ENCODE peak calls at places on chromosomes 7 and 10, in five cellular contexts. F, O, W, V and D are unnamed samples.

GRCh38 chr7:8176370-8177081 is 85.4 kb downstream of the ICA1 start:
- DNase-seq in F (no peak), O (no peak), W (peak), V (peak), D (peak)

GRCh38 chr10:105189464-105189800 is 548.3 kb downstream of the SORCS3 start:
- DNase-seq in F (no peak), O (no peak), W (no peak), V (no peak), D (no peak)

GRCh38 chr7:38830826-38831225 is 78.2 kb downstream of the VPS41 start:
- DNase-seq in F (no peak), O (no peak), W (no peak), V (no peak), D (no peak)

GRCh38 chr7:70044064-70044463 is 445.8 kb downstream of the AUTS2 start:
- DNase-seq in F (peak), O (no peak), W (peak), V (no peak), D (no peak)

GRCh38 chr7:444606-445005 is 75.0 kb downstream of the PDGFA start:
- DNase-seq in F (no peak), O (no peak), W (no peak), V (no peak), D (no peak)

GRCh38 chr7:82559203-82559805 is 115.7 kb upstream of the CACNA2D1 start:
- DNase-seq in F (peak), O (no peak), W (peak), V (no peak), D (no peak)

GRCh38 chr10:88110355-88110754 is 246.9 kb downstream of the PTEN start:
- DNase-seq in F (no peak), O (peak), W (no peak), V (no peak), D (no peak)

GRCh38 chr7:116530107-116530820 is 5.4 kb downstream of the CAV1 start:
- DNase-seq in F (no peak), O (no peak), W (no peak), V (no peak), D (no peak)

GRCh38 chr10:125238682-125239081 is 78.3 kb upstream of the CTBP2 start:
- DNase-seq in F (peak), O (no peak), W (no peak), V (no peak), D (no peak)

GRCh38 chr7:27146491-27147210 is 923 bp downstream of the HOXA6 start:
- DNase-seq in F (peak), O (no peak), W (peak), V (no peak), D (peak)

GRCh38 chr7:119761776-119762175 is 511.2 kb upstream of the KCND2 start:
- DNase-seq in F (no peak), O (no peak), W (no peak), V (no peak), D (no peak)

GRCh38 chr7:143384741-143385631 is 3.8 kb downstream of the ZYX start:
- DNase-seq in F (no peak), O (no peak), W (no peak), V (peak), D (no peak)

GRCh38 chr10:33006342-33006887 is 48.4 kb upstream of the ITGB1 start:
- DNase-seq in F (no peak), O (no peak), W (no peak), V (no peak), D (no peak)

GRCh38 chr10:89086801-89087513 is 96.4 kb downstream of the FAS start:
- DNase-seq in F (peak), O (no peak), W (peak), V (peak), D (peak)

GRCh38 chr7:94190599-94191061 is 186.5 kb upstream of the BET1 start:
- DNase-seq in F (no peak), O (peak), W (no peak), V (no peak), D (no peak)

GRCh38 chr7:135834262-135834661 is 85.6 kb upstream of the FAM180A start:
- DNase-seq in F (no peak), O (no peak), W (no peak), V (no peak), D (no peak)

GRCh38 chr7:152145853-152146466 is 120.5 kb downstream of the GALNT11 start:
- DNase-seq in F (peak), O (peak), W (peak), V (no peak), D (no peak)

GRCh38 chr7:138880881-138881577 is 83.0 kb upstream of the ATP6V0A4 start:
- DNase-seq in F (no peak), O (no peak), W (no peak), V (no peak), D (no peak)

DNA sequence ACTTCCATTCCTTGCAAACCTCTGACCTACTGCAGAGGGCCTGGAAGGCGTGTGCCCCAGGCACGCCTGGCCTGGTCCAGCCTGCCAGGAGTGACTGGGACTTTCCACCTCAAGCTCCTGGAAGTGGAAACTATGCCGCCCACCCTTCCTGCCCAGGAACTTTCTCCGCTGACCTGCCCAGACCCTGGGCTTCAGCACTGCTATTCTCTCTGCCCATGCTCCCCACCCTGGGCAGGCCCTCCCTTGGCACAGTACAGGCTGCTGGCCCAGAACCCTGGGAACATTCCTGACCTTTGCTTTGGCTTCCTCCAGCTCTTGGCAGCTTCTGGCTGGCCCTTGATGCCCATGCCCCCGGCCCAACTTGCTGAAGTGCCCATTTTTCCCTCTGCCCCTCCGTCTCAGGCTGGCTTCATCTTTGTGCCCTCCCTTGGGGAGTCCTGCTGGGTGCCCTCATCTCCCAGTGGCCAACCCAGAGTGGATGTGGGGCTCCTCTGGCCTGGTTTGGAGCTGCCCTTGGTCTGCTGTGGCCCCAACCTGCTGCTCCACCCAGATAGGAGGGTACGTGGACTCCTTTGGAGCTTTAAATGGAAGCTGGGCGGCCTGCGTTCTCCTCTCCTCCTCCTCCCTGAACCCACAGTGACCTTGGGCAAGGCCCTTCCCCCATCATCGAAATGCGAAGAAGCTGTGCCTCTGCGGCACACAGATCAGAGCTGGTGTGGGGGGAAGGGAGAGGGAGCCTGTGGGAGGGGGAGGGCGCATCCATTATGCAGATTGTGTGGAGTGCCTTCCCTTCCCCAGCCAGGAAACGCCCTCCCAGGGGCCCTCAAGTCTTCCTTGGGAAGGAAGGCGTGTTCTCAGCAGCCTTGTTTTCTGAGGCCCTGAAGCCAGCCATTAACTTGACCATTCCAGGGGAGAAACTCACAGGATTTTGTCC is 3.4 kb downstream of the MMRN2 start:
- DNase-seq in F (peak), O (no peak), W (no peak), V (no peak), D (peak)
- TF ChIP-seq POLR2AphosphoS5 in F (no peak), O (no peak), W (no peak), V (no peak), D (peak)

GRCh38 chr10:13971586-13972475 is 358.9 kb downstream of the FRMD4A start:
- DNase-seq in F (peak), O (no peak), W (no peak), V (no peak), D (no peak)
- H3K4me3 ChIP-seq in F (no peak), O (no peak), W (no peak), V (no peak), D (no peak)

GRCh38 chr10:26555719-26556368 is 117.7 kb downstream of the APBB1IP start:
- DNase-seq in F (no peak), O (no peak), W (peak), V (peak), D (no peak)

GRCh38 chr10:26554246-26554645 is 116.1 kb downstream of the APBB1IP start:
- DNase-seq in F (no peak), O (no peak), W (no peak), V (no peak), D (no peak)

GRCh38 chr10:26550774-26551526 is 112.8 kb downstream of the APBB1IP start:
- DNase-seq in F (peak), O (peak), W (no peak), V (no peak), D (no peak)
- TF ChIP-seq CTCF in F (peak), O (peak), W (no peak), V (no peak), D (no peak)

DNA sequence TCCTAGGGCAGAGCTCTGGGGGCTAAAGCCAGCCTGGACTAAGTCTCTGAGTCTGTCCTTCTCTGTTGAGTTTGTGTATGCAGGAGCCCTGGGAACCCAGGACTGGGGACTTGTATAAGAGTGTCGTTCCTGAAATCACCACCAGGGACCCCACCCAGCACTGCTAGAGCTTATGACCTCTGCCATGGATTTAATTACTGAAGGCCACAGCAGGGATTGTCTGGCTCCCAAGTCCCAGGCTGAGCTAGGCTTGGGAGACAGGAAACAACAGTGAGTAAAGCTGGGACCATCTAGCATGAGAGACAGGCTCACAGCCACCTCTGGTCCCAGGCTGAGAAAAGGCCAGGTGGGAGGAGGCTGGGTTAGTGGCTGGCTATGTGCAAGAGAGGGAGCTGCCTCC is 1.4 kb upstream of the TSPAN15 start:
- DNase-seq in F (peak), O (peak), W (peak), V (peak), D (peak)
- TF ChIP-seq POLR2AphosphoS5 in F (no peak), O (no peak), W (peak), V (no peak), D (no peak)

DNA sequence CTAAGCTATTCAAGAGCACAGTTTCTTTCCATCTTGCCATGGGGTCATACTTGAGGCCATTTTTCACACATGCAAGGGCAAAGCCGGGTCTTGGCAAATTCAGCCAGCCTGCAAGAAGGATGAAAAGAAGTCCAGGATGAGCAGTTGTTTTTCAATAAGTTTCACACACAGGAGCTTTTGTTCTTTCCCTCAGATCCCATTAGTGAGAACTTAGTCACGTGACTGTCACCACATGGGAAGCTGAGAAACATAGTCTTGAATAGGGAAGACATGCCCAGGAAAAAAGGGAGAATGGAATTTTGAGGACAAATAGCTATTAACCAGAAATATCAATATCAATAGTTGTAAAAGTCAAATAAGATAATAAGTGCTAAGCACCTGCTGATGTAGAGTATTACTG is 137.7 kb downstream of the AHR start:
- DNase-seq in F (no peak), O (no peak), W (no peak), V (no peak), D (no peak)
- H3K4me3 ChIP-seq in F (no peak), O (no peak), W (no peak), V (no peak), D (no peak)

GRCh38 chr10:92591550-92592140 is 1.3 kb upstream of the KIF11 start:
- DNase-seq in F (peak), O (peak), W (peak), V (peak), D (peak)

GRCh38 chr10:92593553-92594046 is 670 bp downstream of the KIF11 start:
- DNase-seq in F (no peak), O (no peak), W (no peak), V (no peak), D (no peak)

GRCh38 chr10:92592761-92593552 is at the start of gene KIF11:
- DNase-seq in F (peak), O (peak), W (peak), V (peak), D (peak)

GRCh38 chr10:92594194-92594593 is 1.3 kb downstream of the KIF11 start:
- DNase-seq in F (no peak), O (no peak), W (no peak), V (no peak), D (no peak)

DNA sequence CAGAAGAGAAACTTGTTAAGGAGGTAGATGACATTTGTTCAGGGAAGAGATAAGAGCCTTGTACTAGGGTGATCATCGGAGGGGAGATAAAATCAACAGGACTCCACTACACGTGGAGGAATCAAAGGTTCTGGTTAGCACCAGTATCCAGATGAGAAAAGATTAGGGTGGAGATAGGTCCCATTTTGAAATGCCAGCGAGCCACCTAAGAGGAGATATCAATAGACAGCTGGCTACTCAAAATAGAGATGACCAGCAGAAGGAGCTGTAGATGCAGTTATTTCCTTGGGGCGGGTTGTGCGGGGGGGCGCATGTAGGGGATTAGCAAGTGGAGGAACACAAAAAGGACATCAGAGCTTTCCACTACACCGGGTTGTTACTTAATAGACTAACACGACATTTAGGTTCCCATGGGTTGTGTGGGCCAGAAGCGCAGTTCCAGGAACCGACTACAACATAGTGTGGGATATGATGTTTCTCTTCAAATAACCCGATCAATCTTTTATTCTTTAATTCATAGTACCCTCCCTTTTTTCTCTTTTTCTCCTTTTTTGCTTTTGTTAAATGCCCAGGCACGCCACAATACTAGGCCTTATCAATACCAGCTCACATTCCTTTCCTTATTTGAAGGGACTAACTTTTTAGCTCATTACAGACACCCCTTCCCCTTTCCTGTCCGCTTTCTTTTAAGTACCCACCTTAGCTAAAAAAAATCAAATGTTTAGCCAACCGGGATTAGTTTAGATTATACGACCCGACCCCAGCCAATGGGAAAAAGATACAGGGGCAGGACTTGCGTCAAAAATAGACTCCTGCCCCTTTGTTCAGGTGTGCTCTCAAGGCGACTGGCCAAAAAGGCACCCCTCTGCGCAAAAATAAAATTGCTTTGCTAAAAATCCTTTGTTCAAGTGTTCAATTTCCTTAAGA is 2.0 kb upstream of the KIF11 start:
- DNase-seq in F (peak), O (peak), W (peak), V (peak), D (peak)
- TF ChIP-seq CTCF in F (peak), O (peak), W (peak), V (peak), D (peak)

GRCh38 chr10:114824396-114824795 is 2.8 kb downstream of the FHIP2A start:
- DNase-seq in F (no peak), O (no peak), W (no peak), V (no peak), D (no peak)

GRCh38 chr10:114821915-114822770 is 563 bp downstream of the FHIP2A start:
- DNase-seq in F (peak), O (no peak), W (peak), V (peak), D (peak)

GRCh38 chr10:114825513-114826253 is 4.1 kb downstream of the FHIP2A start:
- DNase-seq in F (no peak), O (no peak), W (no peak), V (no peak), D (no peak)

GRCh38 chr10:114821293-114821914 is at the start of gene FHIP2A:
- DNase-seq in F (peak), O (peak), W (peak), V (peak), D (peak)

DNA sequence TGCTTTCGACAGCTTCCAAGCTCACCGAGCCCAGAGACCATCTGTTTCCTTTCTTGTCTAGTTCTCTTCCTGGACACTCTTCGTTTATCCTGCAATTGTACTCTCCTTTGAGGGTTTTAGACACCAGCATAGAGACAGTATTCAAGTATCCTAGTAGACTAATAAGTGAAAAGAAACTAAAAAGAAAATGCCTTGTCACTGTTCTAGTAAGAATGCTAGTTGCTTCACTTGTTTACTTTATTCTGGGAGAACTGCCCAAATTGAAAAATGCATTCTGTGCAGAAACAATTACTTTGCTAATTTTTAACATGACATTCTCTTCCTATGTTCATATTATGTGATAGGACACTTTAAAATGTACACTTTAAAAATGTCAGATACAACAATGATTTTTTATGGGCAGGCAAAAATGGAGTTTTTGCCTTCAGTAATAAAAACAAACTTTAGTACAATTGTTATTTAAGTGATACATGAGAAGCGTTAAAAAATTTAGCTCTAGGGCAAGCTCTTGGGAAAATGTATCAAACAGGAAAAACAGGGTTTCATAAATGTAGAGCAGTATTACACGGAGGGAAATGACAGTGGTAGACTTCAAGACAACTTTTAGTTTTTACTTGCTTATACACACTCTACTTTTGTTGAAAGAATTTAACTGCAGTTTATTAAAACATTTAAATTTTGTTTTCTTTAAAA is 1.3 kb downstream of the FHIP2A start:
- DNase-seq in F (no peak), O (no peak), W (no peak), V (no peak), D (no peak)
- TF ChIP-seq POLR2AphosphoS5 in F (no peak), O (no peak), W (peak), V (no peak), D (no peak)

DNA sequence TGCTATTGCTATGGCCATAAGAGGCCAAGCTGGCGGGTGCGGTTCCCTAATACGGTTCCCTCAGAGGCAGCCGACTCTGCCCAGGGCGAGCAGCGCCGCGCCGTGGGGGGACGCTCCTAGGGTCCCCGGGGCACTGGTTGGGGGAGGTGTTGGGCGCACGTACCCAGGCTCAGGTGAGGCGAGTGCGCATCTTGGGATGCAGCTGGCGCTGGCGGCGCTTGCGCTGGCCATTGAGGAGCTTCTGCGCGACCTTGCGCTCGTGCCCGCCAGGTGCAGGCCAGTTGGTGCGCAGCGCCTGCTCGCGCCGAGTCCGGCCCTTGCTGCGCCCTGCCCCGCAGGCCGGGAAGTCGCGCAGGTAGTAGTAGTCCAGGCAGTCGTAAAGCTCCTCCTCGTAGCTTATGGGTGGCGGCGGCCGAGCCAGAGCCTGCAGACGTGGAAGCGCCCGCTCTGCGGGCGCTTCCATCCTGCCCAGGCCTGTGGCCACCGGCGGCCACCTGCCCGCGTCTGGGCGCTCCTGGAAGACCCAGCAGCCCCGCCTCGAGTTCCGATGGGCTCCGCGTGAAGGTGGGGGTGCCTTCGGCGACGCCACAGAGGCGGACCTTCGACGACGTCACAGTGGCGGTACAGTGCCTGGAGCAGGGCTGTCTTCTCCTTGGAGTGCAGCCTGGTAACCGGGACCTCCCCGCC is at the start of gene NUPR2:
- DNase-seq in F (no peak), O (no peak), W (peak), V (no peak), D (no peak)
- H3K4me3 ChIP-seq in F (no peak), O (no peak), W (peak), V (no peak), D (peak)

GRCh38 chr7:101970047-101970585 is 152.7 kb downstream of the CUX1 start:
- DNase-seq in F (no peak), O (no peak), W (no peak), V (no peak), D (peak)
- TF ChIP-seq CTCF in F (no peak), O (no peak), W (no peak), V (no peak), D (no peak)

GRCh38 chr10:103147645-103148044 is 45.4 kb downstream of the NT5C2 start:
- DNase-seq in F (no peak), O (no peak), W (no peak), V (peak), D (no peak)

GRCh38 chr10:103153765-103154197 is 39.3 kb downstream of the NT5C2 start:
- DNase-seq in F (peak), O (no peak), W (no peak), V (no peak), D (no peak)

GRCh38 chr10:103145860-103146466 is 47.1 kb downstream of the NT5C2 start:
- DNase-seq in F (no peak), O (peak), W (peak), V (no peak), D (no peak)

GRCh38 chr10:103153302-103153759 is 39.7 kb downstream of the NT5C2 start:
- DNase-seq in F (peak), O (no peak), W (no peak), V (no peak), D (no peak)

GRCh38 chr10:103149991-103150622 is 43.0 kb downstream of the NT5C2 start:
- DNase-seq in F (no peak), O (no peak), W (no peak), V (no peak), D (no peak)
- TF ChIP-seq POLR2AphosphoS5 in F (no peak), O (no peak), W (no peak), V (no peak), D (no peak)